ENCODE peak calls at places on chromosomes 6 and 20, in six cellular contexts. One of them, this sample, is unnamed.

GRCh38 chr6:15512126-15512525 is 150.7 kb downstream of the DTNBP1 start:
- ATAC-seq in A549: peak
- ATAC-seq in T-helper 17 cell: no peak
- ATAC-seq in activated naive CD4-positive, alpha-beta T cell treated with anti-CD3 and anti-CD28 coated beads, Interleukin-2, amount 50 U/mL, for 72 hours: no peak
- ATAC-seq in lower lobe of right lung: no peak
- ATAC-seq in Right ventricle myocardium superior: peak
- ATAC-seq in this sample: no peak

GRCh38 chr20:45301824-45302251 is 4.8 kb upstream of the RBPJL start:
- ATAC-seq in A549: no peak
- ATAC-seq in T-helper 17 cell: no peak
- ATAC-seq in activated naive CD4-positive, alpha-beta T cell treated with anti-CD3 and anti-CD28 coated beads, Interleukin-2, amount 50 U/mL, for 72 hours: peak
- ATAC-seq in lower lobe of right lung: no peak
- ATAC-seq in Right ventricle myocardium superior: no peak
- ATAC-seq in this sample: no peak

GRCh38 chr6:35496851-35497570 is at the start of gene TEAD3:
- ATAC-seq in A549: peak
- ATAC-seq in T-helper 17 cell: peak
- ATAC-seq in activated naive CD4-positive, alpha-beta T cell treated with anti-CD3 and anti-CD28 coated beads, Interleukin-2, amount 50 U/mL, for 72 hours: peak
- ATAC-seq in lower lobe of right lung: peak
- ATAC-seq in Right ventricle myocardium superior: peak
- ATAC-seq in this sample: peak

GRCh38 chr6:169738204-169738971 is 13.0 kb downstream of the DYNLT2 start:
- ATAC-seq in A549: no peak
- ATAC-seq in T-helper 17 cell: no peak
- ATAC-seq in activated naive CD4-positive, alpha-beta T cell treated with anti-CD3 and anti-CD28 coated beads, Interleukin-2, amount 50 U/mL, for 72 hours: no peak
- ATAC-seq in lower lobe of right lung: no peak
- ATAC-seq in Right ventricle myocardium superior: peak
- ATAC-seq in this sample: peak

GRCh38 chr6:147508871-147509608 is 550 bp downstream of the SAMD5 start:
- ATAC-seq in A549: peak
- ATAC-seq in T-helper 17 cell: no peak
- ATAC-seq in activated naive CD4-positive, alpha-beta T cell treated with anti-CD3 and anti-CD28 coated beads, Interleukin-2, amount 50 U/mL, for 72 hours: no peak
- ATAC-seq in lower lobe of right lung: peak
- ATAC-seq in Right ventricle myocardium superior: peak
- ATAC-seq in this sample: peak

GRCh38 chr20:63819224-63819917 is 11.7 kb downstream of the ZBTB46 start:
- ATAC-seq in A549: peak
- ATAC-seq in T-helper 17 cell: peak
- ATAC-seq in activated naive CD4-positive, alpha-beta T cell treated with anti-CD3 and anti-CD28 coated beads, Interleukin-2, amount 50 U/mL, for 72 hours: no peak
- ATAC-seq in lower lobe of right lung: no peak
- ATAC-seq in Right ventricle myocardium superior: peak
- ATAC-seq in this sample: peak

GRCh38 chr6:150086026-150086425 is 17.1 kb upstream of the ULBP3 start:
- ATAC-seq in A549: no peak
- ATAC-seq in T-helper 17 cell: no peak
- ATAC-seq in activated naive CD4-positive, alpha-beta T cell treated with anti-CD3 and anti-CD28 coated beads, Interleukin-2, amount 50 U/mL, for 72 hours: no peak
- ATAC-seq in lower lobe of right lung: no peak
- ATAC-seq in Right ventricle myocardium superior: no peak
- ATAC-seq in this sample: no peak

GRCh38 chr6:161660666-161661571 is 387.1 kb upstream of the AGPAT4 start:
- ATAC-seq in A549: peak
- ATAC-seq in T-helper 17 cell: no peak
- ATAC-seq in activated naive CD4-positive, alpha-beta T cell treated with anti-CD3 and anti-CD28 coated beads, Interleukin-2, amount 50 U/mL, for 72 hours: no peak
- ATAC-seq in lower lobe of right lung: no peak
- ATAC-seq in Right ventricle myocardium superior: no peak
- ATAC-seq in this sample: no peak

GRCh38 chr20:17835941-17836861 is 132.4 kb downstream of the SNX5 start:
- ATAC-seq in A549: peak
- ATAC-seq in T-helper 17 cell: no peak
- ATAC-seq in activated naive CD4-positive, alpha-beta T cell treated with anti-CD3 and anti-CD28 coated beads, Interleukin-2, amount 50 U/mL, for 72 hours: no peak
- ATAC-seq in lower lobe of right lung: peak
- ATAC-seq in Right ventricle myocardium superior: peak
- ATAC-seq in this sample: peak

GRCh38 chr6:51369485-51369884 is 550.8 kb downstream of the TFAP2B start:
- ATAC-seq in A549: no peak
- ATAC-seq in T-helper 17 cell: no peak
- ATAC-seq in activated naive CD4-positive, alpha-beta T cell treated with anti-CD3 and anti-CD28 coated beads, Interleukin-2, amount 50 U/mL, for 72 hours: no peak
- ATAC-seq in lower lobe of right lung: no peak
- ATAC-seq in Right ventricle myocardium superior: no peak
- ATAC-seq in this sample: no peak

GRCh38 chr6:178119-178518 is 114.2 kb upstream of the DUSP22 start:
- ATAC-seq in A549: no peak
- ATAC-seq in T-helper 17 cell: no peak
- ATAC-seq in activated naive CD4-positive, alpha-beta T cell treated with anti-CD3 and anti-CD28 coated beads, Interleukin-2, amount 50 U/mL, for 72 hours: no peak
- ATAC-seq in lower lobe of right lung: peak
- ATAC-seq in Right ventricle myocardium superior: no peak
- ATAC-seq in this sample: no peak

GRCh38 chr6:105609375-105609991 is 206.6 kb upstream of the PREP start:
- ATAC-seq in A549: peak
- ATAC-seq in T-helper 17 cell: no peak
- ATAC-seq in activated naive CD4-positive, alpha-beta T cell treated with anti-CD3 and anti-CD28 coated beads, Interleukin-2, amount 50 U/mL, for 72 hours: no peak
- ATAC-seq in lower lobe of right lung: peak
- ATAC-seq in Right ventricle myocardium superior: peak
- ATAC-seq in this sample: no peak

GRCh38 chr6:52734072-52734471 is 29.2 kb downstream of the GSTA2 start:
- ATAC-seq in A549: no peak
- ATAC-seq in T-helper 17 cell: no peak
- ATAC-seq in activated naive CD4-positive, alpha-beta T cell treated with anti-CD3 and anti-CD28 coated beads, Interleukin-2, amount 50 U/mL, for 72 hours: no peak
- ATAC-seq in lower lobe of right lung: no peak
- ATAC-seq in Right ventricle myocardium superior: no peak
- ATAC-seq in this sample: no peak

GRCh38 chr20:58024241-58024721 is 204.2 kb downstream of the ANKRD60 start:
- ATAC-seq in A549: no peak
- ATAC-seq in T-helper 17 cell: no peak
- ATAC-seq in activated naive CD4-positive, alpha-beta T cell treated with anti-CD3 and anti-CD28 coated beads, Interleukin-2, amount 50 U/mL, for 72 hours: no peak
- ATAC-seq in lower lobe of right lung: peak
- ATAC-seq in Right ventricle myocardium superior: no peak
- ATAC-seq in this sample: no peak

GRCh38 chr6:71028236-71028876 is 71.5 kb upstream of the B3GAT2 start:
- ATAC-seq in A549: no peak
- ATAC-seq in T-helper 17 cell: no peak
- ATAC-seq in activated naive CD4-positive, alpha-beta T cell treated with anti-CD3 and anti-CD28 coated beads, Interleukin-2, amount 50 U/mL, for 72 hours: no peak
- ATAC-seq in lower lobe of right lung: no peak
- ATAC-seq in Right ventricle myocardium superior: no peak
- ATAC-seq in this sample: no peak

GRCh38 chr20:46253391-46253790 is 54.9 kb downstream of the CDH22 start:
- ATAC-seq in A549: peak
- ATAC-seq in T-helper 17 cell: no peak
- ATAC-seq in activated naive CD4-positive, alpha-beta T cell treated with anti-CD3 and anti-CD28 coated beads, Interleukin-2, amount 50 U/mL, for 72 hours: no peak
- ATAC-seq in lower lobe of right lung: no peak
- ATAC-seq in Right ventricle myocardium superior: peak
- ATAC-seq in this sample: no peak

GRCh38 chr20:62952373-62953166 is at the start of gene SLC17A9:
- ATAC-seq in A549: no peak
- ATAC-seq in T-helper 17 cell: peak
- ATAC-seq in activated naive CD4-positive, alpha-beta T cell treated with anti-CD3 and anti-CD28 coated beads, Interleukin-2, amount 50 U/mL, for 72 hours: peak
- ATAC-seq in lower lobe of right lung: peak
- ATAC-seq in Right ventricle myocardium superior: peak
- ATAC-seq in this sample: peak

GRCh38 chr6:158361961-158362634 is 49.8 kb downstream of the TULP4 start:
- ATAC-seq in A549: no peak
- ATAC-seq in T-helper 17 cell: no peak
- ATAC-seq in activated naive CD4-positive, alpha-beta T cell treated with anti-CD3 and anti-CD28 coated beads, Interleukin-2, amount 50 U/mL, for 72 hours: no peak
- ATAC-seq in lower lobe of right lung: peak
- ATAC-seq in Right ventricle myocardium superior: peak
- ATAC-seq in this sample: no peak

GRCh38 chr20:22568872-22569344 is 15.5 kb downstream of the FOXA2 start:
- ATAC-seq in A549: peak
- ATAC-seq in T-helper 17 cell: no peak
- ATAC-seq in activated naive CD4-positive, alpha-beta T cell treated with anti-CD3 and anti-CD28 coated beads, Interleukin-2, amount 50 U/mL, for 72 hours: no peak
- ATAC-seq in lower lobe of right lung: peak
- ATAC-seq in Right ventricle myocardium superior: no peak
- ATAC-seq in this sample: no peak